ENCODE peak calls at places on chromosomes 5 and 9, in four cellular contexts. Q is activated T-cell treated with anti-CD3 and anti-CD28 coated beads, Interleukin-2, amount 50 U/mL, for 72 hours; A is posterior cingulate gyrus; V is activated naive CD8-positive, alpha-beta T cell treated with anti-CD3 and anti-CD28 coated beads, Interleukin-2, amount 10 ng/mL, durations not matched to agents 7 days and 5 days. X is an unnamed sample.

GRCh38 chr9:6788175-6789016 is 30.6 kb downstream of the KDM4C start:
- DNase-seq in A (peak), Q (no peak), V (no peak), X (peak)

GRCh38 chr5:159475026-159475425 is 144.7 kb upstream of the IL12B start:
- DNase-seq in V (no peak), Q (no peak), A (no peak), X (no peak)

GRCh38 chr9:129609486-129610192 is 11.3 kb downstream of the C9orf50 start:
- DNase-seq in Q (peak), V (peak), A (no peak), X (no peak)

GRCh38 chr9:69223605-69224004 is 49.5 kb downstream of the TJP2 start:
- DNase-seq in V (no peak), A (peak), Q (no peak), X (no peak)

GRCh38 chr9:104993291-104993963 is 65.5 kb upstream of the ABCA1 start:
- DNase-seq in V (peak), Q (peak), A (peak), X (peak)

GRCh38 chr5:123119334-123119986 is 30.4 kb downstream of the PRDM6 start:
- DNase-seq in Q (no peak), A (no peak), V (no peak), X (no peak)

GRCh38 chr5:172164773-172165212 is 23.2 kb downstream of the STK10 start:
- DNase-seq in Q (no peak), A (peak), V (no peak), X (peak)

GRCh38 chr9:131837316-131837715 is 97.4 kb upstream of the RAPGEF1 start:
- DNase-seq in V (no peak), A (no peak), Q (no peak), X (no peak)

X was measured in dorsolateral prefrontal cortex.